ENCODE peak calls at places on chromosomes 11 and 22, in four cellular contexts. Y, V, P and L are unnamed samples.

GRCh38 chr11:120863359-120863758 is 160.5 kb upstream of the TBCEL start:
- DNase-seq in V (peak), P (no peak), Y (no peak), L (peak)

GRCh38 chr11:19686234-19686633 is 26.4 kb upstream of the NAV2 start:
- DNase-seq in Y (no peak), P (no peak), V (no peak), L (no peak)

GRCh38 chr11:114605370-114605769 is 9.8 kb upstream of the NXPE4 start:
- DNase-seq in P (no peak), Y (no peak), V (no peak), L (no peak)

GRCh38 chr11:74171630-74172465 is 759 bp downstream of the PPME1 start:
- DNase-seq in Y (no peak), P (no peak), V (no peak), L (no peak)

GRCh38 chr22:38766076-38766777 is 10.4 kb upstream of the SUN2 start:
- DNase-seq in Y (peak), P (peak), V (peak), L (peak)

GRCh38 chr11:94767292-94767690 is 865 bp upstream of the AMOTL1 start:
- DNase-seq in P (no peak), Y (no peak), V (no peak), L (no peak)

GRCh38 chr11:69044111-69045013 is 4.4 kb upstream of the TPCN2 start:
- DNase-seq in V (peak), P (peak), Y (peak), L (peak)

GRCh38 chr11:92854952-92855351 is 114.5 kb upstream of the MTNR1B start:
- DNase-seq in Y (no peak), P (no peak), V (no peak), L (no peak)

GRCh38 chr11:75140269-75141138 is 10.4 kb upstream of the SLCO2B1 start:
- DNase-seq in Y (peak), P (peak), V (peak), L (peak)

GRCh38 chr11:10581481-10582019 is 13.1 kb upstream of the LYVE1 start:
- DNase-seq in V (no peak), Y (peak), P (no peak), L (peak)

GRCh38 chr11:26420331-26420730 is 88.4 kb downstream of the ANO3 start:
- DNase-seq in Y (no peak), V (no peak), P (no peak), L (no peak)

GRCh38 chr11:128294685-128295079 is 292.7 kb downstream of the ETS1 start:
- DNase-seq in Y (no peak), P (no peak), V (peak), L (peak)

GRCh38 chr22:45576273-45576625 is 73.6 kb downstream of the FBLN1 start:
- DNase-seq in Y (no peak), P (no peak), V (no peak), L (no peak)

GRCh38 chr11:130103296-130103814 is 33.7 kb downstream of the APLP2 start:
- DNase-seq in Y (no peak), V (peak), P (peak), L (peak)

GRCh38 chr11:100578966-100579365 is 108.1 kb upstream of the ARHGAP42 start:
- DNase-seq in V (peak), P (no peak), Y (no peak), L (no peak)

GRCh38 chr22:20464096-20464614 is 26.5 kb upstream of the SCARF2 start:
- DNase-seq in V (no peak), Y (no peak), P (no peak), L (no peak)

GRCh38 chr11:2612884-2613571 is 86.8 kb downstream of the KCNQ1OT1 start:
- DNase-seq in P (no peak), V (no peak), Y (no peak), L (no peak)

GRCh38 chr11:126433989-126434949 is 78.8 kb downstream of the ST3GAL4 start:
- DNase-seq in V (no peak), P (no peak), Y (no peak), L (no peak)

GRCh38 chr11:64128255-64129006 is 37.5 kb downstream of the MACROD1 start:
- DNase-seq in P (no peak), V (no peak), Y (no peak), L (no peak)

GRCh38 chr11:119602745-119603373 is 126.1 kb downstream of the NECTIN1 start:
- DNase-seq in P (no peak), V (no peak), Y (no peak), L (no peak)

GRCh38 chr11:12110714-12111481 is 508 bp downstream of the MICAL2 start:
- DNase-seq in P (no peak), Y (peak), V (no peak), L (no peak)

GRCh38 chr22:33853200-33854097 is 66.8 kb downstream of the LARGE1 start:
- DNase-seq in P (peak), V (peak), Y (peak), L (peak)

GRCh38 chr11:61948505-61948904 is 1.6 kb upstream of the BEST1 start:
- DNase-seq in V (no peak), P (no peak), Y (no peak), L (no peak)

GRCh38 chr11:65380460-65381126 is 1.9 kb downstream of the SLC25A45 start:
- DNase-seq in V (no peak), P (no peak), Y (no peak), L (no peak)

GRCh38 chr11:73326929-73327811 is 19.1 kb downstream of the ARHGEF17 start:
- DNase-seq in Y (no peak), P (no peak), V (no peak), L (no peak)